ENCODE peak calls at places on chromosome 21, in nine cellular contexts. S is breast epithelium, J is sigmoid colon, W is HL-60, V is K562, N is HCT116, T is endothelial cell of umbilical vein, M is vagina, H is suprapubic skin. G is an unnamed sample.

GRCh38 chr21:42735061-42735460 is 81.6 kb downstream of the PDE9A start:
- DNase-seq in V (no peak), T (no peak), W (no peak), S (peak; percentile 25), J (peak; percentile 30), N (no peak), M (no peak), H (peak; percentile 41), G (no peak)

GRCh38 chr21:38825269-38825668 is 19.5 kb downstream of the ETS2 start:
- DNase-seq in N (no peak), W (no peak), H (no peak), M (no peak), T (no peak), S (no peak), J (no peak), V (no peak), G (no peak)

GRCh38 chr21:42460391-42461184 is 35.4 kb downstream of the RSPH1 start:
- DNase-seq in M (no peak), T (no peak), S (peak; percentile 35), W (no peak), J (no peak), N (no peak), V (no peak), H (peak; percentile 53), G (no peak)

GRCh38 chr21:46425566-46425965 is 33.1 kb upstream of the DIP2A start:
- DNase-seq in H (no peak), V (no peak), N (no peak), J (no peak), W (no peak), M (no peak), S (no peak), T (no peak), G (no peak)

GRCh38 chr21:41851090-41851790 is 27.9 kb downstream of the PRDM15 start:
- DNase-seq in H (peak; percentile 59), T (no peak), S (no peak), J (no peak), W (no peak), N (no peak), M (no peak), V (no peak), G (no peak)

GRCh38 chr21:35323947-35324346 is 274.8 kb upstream of the RUNX1 start:
- DNase-seq in M (no peak), J (peak; percentile 96), N (no peak), S (no peak), W (no peak), H (no peak), V (no peak), T (no peak), G (no peak)

GRCh38 chr21:44013380-44014088 is 1.4 kb downstream of the TRAPPC10 start:
- DNase-seq in J (no peak), W (peak; percentile 66), V (peak; percentile 41), H (no peak), T (peak; percentile 37), S (no peak), M (no peak), N (no peak), G (no peak)

GRCh38 chr21:45001134-45002095 is 61.6 kb downstream of the SLX9 start:
- DNase-seq in J (peak; percentile 94), M (no peak), T (peak; percentile 76), S (peak; percentile 77), H (no peak), N (no peak), V (no peak), W (no peak), G (peak; percentile 8)

GRCh38 chr21:45992311-45993209 is 11.0 kb downstream of the COL6A1 start:
- DNase-seq in H (peak; percentile 80), W (no peak), S (peak; percentile 50), V (no peak), M (no peak), N (no peak), T (no peak), J (peak; percentile 74), G (no peak)

GRCh38 chr21:44582980-44583799 is 2.8 kb upstream of the KRTAP10-5 start:
- DNase-seq in J (no peak), T (no peak), M (peak; percentile 81), W (no peak), V (no peak), S (peak; percentile 33), H (peak; percentile 76), N (no peak), G (no peak)

GRCh38 chr21:31108969-31109368 is 70.7 kb upstream of the KRTAP19-8 start:
- DNase-seq in T (no peak), V (no peak), H (no peak), J (no peak), W (no peak), S (no peak), N (no peak), M (no peak), G (peak; percentile 5)

GRCh38 chr21:43578677-43579313 is 80.5 kb downstream of the HSF2BP start:
- DNase-seq in V (no peak), S (no peak), T (no peak), M (no peak), H (no peak), N (no peak), J (no peak), W (no peak), G (no peak)

GRCh38 chr21:16076465-16076864 is 346.7 kb downstream of the USP25 start:
- DNase-seq in J (no peak), V (no peak), S (no peak), W (no peak), H (no peak), M (no peak), T (no peak), N (no peak), G (no peak)

GRCh38 chr21:23401278-23401677 is 2206.0 kb downstream of the MRPL39 start:
- DNase-seq in H (no peak), W (no peak), N (no peak), S (no peak), V (no peak), M (no peak), T (peak; percentile 51), J (no peak), G (peak; percentile 2)

GRCh38 chr21:29558331-29558730 is 259.6 kb downstream of the BACH1 start:
- DNase-seq in N (no peak), T (no peak), M (no peak), S (no peak), V (no peak), H (no peak), J (no peak), W (no peak), G (no peak)

GRCh38 chr21:29555601-29556000 is 256.9 kb downstream of the BACH1 start:
- DNase-seq in S (no peak), H (no peak), N (no peak), W (no peak), M (no peak), V (no peak), T (no peak), J (no peak), G (no peak)

GRCh38 chr21:29557200-29557599 is 258.5 kb downstream of the BACH1 start:
- DNase-seq in V (no peak), W (no peak), H (no peak), M (no peak), N (no peak), J (no peak), T (no peak), S (no peak), G (no peak)
- H3K27me3 ChIP-seq in V (no peaks in the 10 kb centered on the region), W (no peaks in the 10 kb centered on the region), H (no peaks in the 10 kb centered on the region), M (no peaks in the 10 kb centered on the region), N (no peaks in the 10 kb centered on the region), J (no peaks in the 10 kb centered on the region), T (no peaks in the 10 kb centered on the region), S (no peaks in the 10 kb centered on the region), G (no peaks in the 10 kb centered on the region)

DNA sequence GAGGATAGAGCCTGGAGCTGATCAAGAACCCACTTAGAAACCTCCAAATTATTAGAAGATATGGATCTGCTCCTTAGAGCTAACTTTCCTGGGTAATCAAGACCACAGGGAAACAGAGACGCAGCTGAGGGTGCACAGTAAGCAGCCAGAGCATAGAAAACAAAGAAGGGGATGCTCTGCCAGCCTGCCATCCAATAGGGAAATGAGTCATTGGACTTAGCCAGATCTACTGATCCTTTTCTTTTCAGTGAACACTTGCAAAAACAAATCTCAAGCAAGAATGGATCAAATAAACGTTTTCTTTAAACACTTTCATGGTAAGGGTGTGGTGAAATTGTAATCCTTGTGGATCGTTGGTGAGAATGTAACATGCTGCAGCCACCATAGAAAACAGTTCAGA is 474.1 kb downstream of the LTN1 start:
- DNase-seq in N (no peak), J (no peak), T (peak; percentile 79), H (no peak), V (no peak), W (no peak), M (no peak), S (no peak), G (no peak)
- TF ChIP-seq POLR2AphosphoS5 in N (no peak), J (no peak), T (no peak), H (no peak), V (no peak), W (no peak), M (no peak), S (no peak), G (no peak)

DNA sequence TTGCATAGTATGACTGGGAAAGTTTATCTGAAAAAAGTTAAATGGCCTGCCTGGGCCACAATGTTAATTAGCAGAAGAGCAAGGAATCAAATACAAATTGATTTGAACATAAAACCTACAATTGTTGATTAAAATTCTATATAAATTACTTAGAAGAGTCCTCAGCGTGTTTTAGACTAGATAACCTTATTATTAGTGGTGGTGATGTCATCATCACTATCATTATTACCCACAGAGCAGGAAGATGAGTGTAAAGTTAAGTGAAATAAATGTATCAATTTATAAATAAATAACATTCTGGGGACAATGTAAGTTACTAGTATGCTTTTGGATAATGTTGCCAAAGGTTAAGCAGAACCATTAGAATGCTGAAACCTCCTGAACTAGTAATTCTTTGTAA is 46.1 kb downstream of the RBM11 start:
- DNase-seq in W (no peak), T (no peak), H (no peak), N (no peak), V (no peak), M (no peak), J (no peak), S (no peak), G (no peak)
- H3K27me3 ChIP-seq in W (peaks cover 3% of the 10 kb centered on the region), T (peaks cover 1% of the 10 kb centered on the region), H (peaks cover 3% of the 10 kb centered on the region), N (no peaks in the 10 kb centered on the region), V (no peaks in the 10 kb centered on the region), M (no peaks in the 10 kb centered on the region), J (no peaks in the 10 kb centered on the region), S (no peaks in the 10 kb centered on the region), G (no peaks in the 10 kb centered on the region)

DNA sequence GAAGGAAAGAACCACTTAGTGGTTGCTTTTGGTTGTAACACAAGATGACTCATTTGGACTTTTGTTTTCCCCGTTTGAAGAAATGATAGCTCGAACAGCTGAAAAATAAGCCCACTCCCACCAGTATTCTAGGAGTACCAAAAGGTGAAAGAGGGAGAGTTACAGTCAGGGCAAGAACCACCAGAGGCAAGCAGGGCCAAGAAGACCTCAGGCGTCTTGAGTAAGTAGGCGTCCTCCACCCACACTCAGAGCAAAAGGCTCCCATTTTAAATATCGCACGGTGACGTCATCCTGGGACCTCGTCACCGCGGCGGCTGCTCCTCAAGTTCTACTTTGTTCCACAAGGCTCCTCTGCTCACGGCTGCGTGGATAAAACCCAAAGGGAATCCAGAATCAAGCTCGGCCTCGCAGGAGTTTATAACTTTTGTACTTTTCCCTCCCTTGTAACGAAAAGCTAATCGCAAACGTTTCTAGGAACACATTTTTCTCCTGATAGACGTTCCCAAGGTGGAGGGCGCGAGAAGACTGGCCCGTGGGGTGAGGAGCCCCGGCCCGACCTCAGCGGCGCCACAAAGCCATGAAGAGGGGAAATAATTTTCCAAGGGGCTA is 1.2 kb downstream of the BTG3 start:
- DNase-seq in J (peak; percentile 94), W (no peak), N (peak; percentile 74), H (peak; percentile 91), S (peak; percentile 76), M (no peak), V (peak; percentile 76), T (peak; percentile 93), G (peak; percentile 35)
- TF ChIP-seq POLR2AphosphoS5 in J (peak; percentile 87), W (no peak), N (no peak), H (peak; percentile 54), S (no peak), M (peak; percentile 88), V (peak; percentile 73), T (no peak), G (no peak)

GRCh38 chr21:17128132-17128531 is 384.7 kb upstream of the CXADR start:
- DNase-seq in M (no peak), T (peak; percentile 8), V (no peak), W (no peak), H (no peak), J (no peak), S (no peak), N (no peak), G (no peak)
- H3K27me3 ChIP-seq in M (no peaks in the 10 kb centered on the region), T (no peaks in the 10 kb centered on the region), V (no peaks in the 10 kb centered on the region), W (no peaks in the 10 kb centered on the region), H (no peaks in the 10 kb centered on the region), J (no peaks in the 10 kb centered on the region), S (no peaks in the 10 kb centered on the region), N (no peaks in the 10 kb centered on the region), G (no peaks in the 10 kb centered on the region)